ENCODE peak calls at places on chromosomes 4 and X, in nine cellular contexts. S is HT1080; N is NCI-H345; T is NCI-H1105 treated with DMSO at 0.1 percent for 48 hours; M is activated CD4-positive, alpha-beta T cell treated with anti-CD3 and anti-CD28 coated beads for 24 hours; Z is Panc1; C is fibroblast of lung; W is SW480; H is T-helper 1 cell. R is an unnamed sample.

GRCh38 chrX:71543316-71543715 is 10.4 kb downstream of the OGT start:
- DNase-seq in S (peak), N (no peak), T (peak), M (no peak), Z (no peak), C (peak), W (no peak), H (no peak), R (no peak)

GRCh38 chrX:1941291-1941690 is 326.4 kb downstream of the ASMT start:
- DNase-seq in S (no peak), N (no peak), T (no peak), M (no peak), Z (no peak), C (no peak), W (no peak), H (no peak), R (no peak)

GRCh38 chr4:17066972-17067371 is 168.5 kb upstream of the LDB2 start:
- DNase-seq in S (peak), N (no peak), T (no peak), M (no peak), Z (no peak), C (peak), W (no peak), H (no peak), R (no peak)

GRCh38 chr4:131258361-131258760 is 1890.7 kb upstream of the PCDH10 start:
- DNase-seq in S (no peak), N (no peak), T (no peak), M (no peak), Z (no peak), C (no peak), W (no peak), H (no peak), R (no peak)

GRCh38 chrX:70426286-70427278 is 3.5 kb downstream of the GDPD2 start:
- DNase-seq in S (no peak), N (no peak), T (no peak), M (no peak), Z (no peak), C (no peak), W (no peak), H (no peak), R (no peak)

GRCh38 chr4:147755567-147756295 is 23.8 kb downstream of the ARHGAP10 start:
- DNase-seq in S (no peak), N (no peak), T (no peak), M (no peak), Z (no peak), C (peak), W (no peak), H (no peak), R (no peak)

GRCh38 chrX:74579597-74580209 is 34.7 kb downstream of the RLIM start:
- DNase-seq in S (no peak), N (no peak), T (no peak), M (no peak), Z (no peak), C (peak), W (no peak), H (no peak), R (no peak)

GRCh38 chr4:83780334-83780733 is 244.4 kb downstream of the GPAT3 start:
- DNase-seq in S (no peak), N (no peak), T (no peak), M (no peak), Z (no peak), C (no peak), W (no peak), H (no peak), R (no peak)

GRCh38 chr4:119037709-119038463 is 97.7 kb upstream of the MYOZ2 start:
- DNase-seq in S (no peak), N (no peak), T (no peak), M (no peak), Z (no peak), C (no peak), W (no peak), H (no peak), R (no peak)

GRCh38 chr4:90840828-90841227 is 713.6 kb downstream of the CCSER1 start:
- DNase-seq in S (no peak), N (no peak), T (no peak), M (no peak), Z (no peak), C (no peak), W (no peak), H (no peak), R (no peak)

GRCh38 chrX:44234116-44234515 is 109.4 kb downstream of the EFHC2 start:
- DNase-seq in S (no peak), N (no peak), T (no peak), M (no peak), Z (no peak), C (no peak), W (no peak), H (no peak), R (no peak)

GRCh38 chr4:175451238-175451965 is 360.7 kb downstream of the GPM6A start:
- DNase-seq in S (no peak), N (no peak), T (no peak), M (no peak), Z (no peak), C (no peak), W (no peak), H (no peak), R (no peak)

GRCh38 chr4:76504613-76505465 is 69.8 kb downstream of the SHROOM3 start:
- DNase-seq in S (peak), N (peak), T (peak), M (peak), Z (no peak), C (peak), W (peak), H (no peak), R (no peak)

GRCh38 chr4:41257257-41257900 is 651 bp downstream of the UCHL1 start:
- DNase-seq in S (no peak), N (peak), T (peak), M (peak), Z (no peak), C (peak), W (peak), H (no peak), R (no peak)

GRCh38 chrX:20139966-20140365 is 1.7 kb downstream of the EIF1AX start:
- DNase-seq in S (no peak), N (no peak), T (no peak), M (no peak), Z (no peak), C (peak), W (no peak), H (no peak), R (no peak)

GRCh38 chr4:22179124-22179874 is 230.7 kb upstream of the KCNIP4 start:
- DNase-seq in S (peak), N (no peak), T (no peak), M (no peak), Z (no peak), C (peak), W (peak), H (no peak), R (no peak)

GRCh38 chr4:36189511-36190226 is 54.6 kb downstream of the ARAP2 start:
- DNase-seq in S (peak), N (no peak), T (no peak), M (no peak), Z (no peak), C (no peak), W (no peak), H (no peak), R (no peak)

GRCh38 chr4:56386091-56386490 is 1.2 kb downstream of the AASDH start:
- DNase-seq in S (no peak), N (no peak), T (no peak), M (no peak), Z (no peak), C (no peak), W (no peak), H (no peak), R (no peak)

GRCh38 chrX:68363984-68364383 is 69.3 kb downstream of the OPHN1 start:
- DNase-seq in S (no peak), N (no peak), T (no peak), M (no peak), Z (no peak), C (no peak), W (no peak), H (no peak), R (no peak)

GRCh38 chr4:78748361-78748760 is 27.8 kb upstream of the BMP2K start:
- DNase-seq in S (no peak), N (no peak), T (no peak), M (no peak), Z (no peak), C (peak), W (no peak), H (no peak), R (no peak)

GRCh38 chr4:1870578-1871443 is at the start of gene NSD2:
- DNase-seq in S (peak), N (peak), T (peak), M (peak), Z (no peak), C (peak), W (peak), H (peak), R (peak)

GRCh38 chr4:122633211-122633610 is 12.3 kb upstream of the IL21 start:
- DNase-seq in S (no peak), N (no peak), T (no peak), M (no peak), Z (no peak), C (peak), W (no peak), H (no peak), R (no peak)

GRCh38 chrX:23118890-23119527 is 119.2 kb downstream of the DDX53 start:
- DNase-seq in S (peak), N (peak), T (no peak), M (no peak), Z (no peak), C (peak), W (no peak), H (no peak), R (no peak)

GRCh38 chrX:65581661-65582339 is 47.2 kb upstream of the LAS1L start:
- DNase-seq in S (peak), N (peak), T (peak), M (peak), Z (no peak), C (peak), W (peak), H (peak), R (peak)

GRCh38 chrX:14964500-14964899 is 91.3 kb downstream of the MOSPD2 start:
- DNase-seq in S (peak), N (no peak), T (no peak), M (no peak), Z (no peak), C (peak), W (peak), H (no peak), R (no peak)

GRCh38 chr4:168514249-168514852 is 17.5 kb downstream of the PALLD start:
- DNase-seq in S (peak), N (peak), T (peak), M (no peak), Z (no peak), C (peak), W (peak), H (no peak), R (no peak)

GRCh38 chr4:124105212-124105611 is 607.3 kb downstream of the ANKRD50 start:
- DNase-seq in S (peak), N (no peak), T (no peak), M (no peak), Z (no peak), C (peak), W (peak), H (no peak), R (no peak)